ENCODE peak calls at places on chromosomes 5 and 9, in seven cellular contexts. T is ecto neural progenitor cell; L is NCI-H1436; D is EL; K is activated effector memory CD4-positive, alpha-beta T cell treated with Interleukin-2 at 50 U/mL for 16 hours; Q is skeletal muscle cell; R is astrocyte of the spinal cord. V is an unnamed sample.

GRCh38 chr5:151082976-151083651 is 2.3 kb upstream of the TNIP1 start:
- DNase-seq in T (no peak), L (peak; percentile 10), D (peak; percentile 41), K (peak; percentile 60), Q (no peak), R (no peak), V (no peak)

GRCh38 chr9:88991066-88992030 is at the start of gene S1PR3:
- DNase-seq in T (peak; percentile 86), L (no peak), D (peak; percentile 67), K (no peak), Q (no peak), R (peak; percentile 46), V (no peak)

GRCh38 chr5:1197876-1198666 is 3.3 kb upstream of the SLC6A19 start:
- DNase-seq in T (no peak), L (no peak), D (no peak), K (no peak), Q (no peak), R (no peak), V (no peak)

GRCh38 chr5:101977729-101978345 is 318.2 kb downstream of the SLCO4C1 start:
- DNase-seq in T (no peak), L (peak; percentile 70), D (peak; percentile 6), K (no peak), Q (no peak), R (peak; percentile 63), V (no peak)

GRCh38 chr5:137778772-137779564 is 24.8 kb upstream of the HNRNPA0 start:
- DNase-seq in T (no peak), L (peak; percentile 5), D (peak; percentile 53), K (no peak), Q (no peak), R (peak; percentile 50), V (no peak)

GRCh38 chr9:99365233-99365980 is 143.3 kb downstream of the SEC61B start:
- DNase-seq in T (peak; percentile 28), L (no peak), D (peak; percentile 85), K (no peak), Q (no peak), R (peak; percentile 14), V (no peak)

GRCh38 chr5:167934561-167934971 is 356.9 kb upstream of the WWC1 start:
- DNase-seq in T (no peak), L (no peak), D (no peak), K (no peak), Q (peak; percentile 49), R (peak; percentile 32), V (no peak)

GRCh38 chr5:54738118-54738972 is 220.8 kb downstream of the SNX18 start:
- DNase-seq in T (no peak), L (no peak), D (peak; percentile 84), K (no peak), Q (no peak), R (no peak), V (peak; percentile 79)

GRCh38 chr5:130536726-130537125 is 628.3 kb downstream of the HINT1 start:
- DNase-seq in T (no peak), L (no peak), D (no peak), K (no peak), Q (no peak), R (no peak), V (no peak)

GRCh38 chr5:35246928-35247644 is 16.8 kb upstream of the PRLR start:
- DNase-seq in T (no peak), L (no peak), D (no peak), K (no peak), Q (no peak), R (peak; percentile 47), V (no peak)

GRCh38 chr5:136133416-136134383 is 1.1 kb downstream of the SMAD5 start:
- DNase-seq in T (peak; percentile 67), L (peak; percentile 5), D (peak; percentile 62), K (peak; percentile 7), Q (no peak), R (peak; percentile 64), V (no peak)

GRCh38 chr5:41885286-41885685 is 15.1 kb upstream of the OXCT1 start:
- DNase-seq in T (no peak), L (no peak), D (no peak), K (no peak), Q (no peak), R (no peak), V (no peak)